ENCODE peak calls at places on chromosomes 12 and 14, in nine cellular contexts. T, M, A, S, O, N, W, X and V are unnamed samples.

GRCh38 chr14:22848391-22849164 is 12.2 kb downstream of the MMP14 start:
- DNase-seq in W (no peak), X (peak; percentile 98), N (peak; percentile 86), M (peak; percentile 84), T (no peak), O (peak; percentile 65), S (peak; percentile 40), A (no peak), V (peak; percentile 95)

GRCh38 chr12:22415342-22416309 is 81.1 kb upstream of the ST8SIA1 start:
- DNase-seq in M (peak; percentile 91), S (no peak), W (no peak), O (no peak), A (no peak), N (no peak), X (peak; percentile 50), T (no peak), V (no peak)

GRCh38 chr14:90058876-90059458 is 2.8 kb upstream of the KCNK13 start:
- DNase-seq in S (peak; percentile 24), N (no peak), O (no peak), W (no peak), X (no peak), T (no peak), M (no peak), A (no peak), V (no peak)

GRCh38 chr14:50944647-50945413 is 547 bp upstream of the PYGL start:
- DNase-seq in A (no peak), W (no peak), X (peak; percentile 58), O (no peak), T (peak; percentile 6), S (peak; percentile 41), M (no peak), N (peak; percentile 68), V (no peak)

GRCh38 chr12:25005376-25005775 is 56.5 kb upstream of the BCAT1 start:
- DNase-seq in T (no peak), N (no peak), X (no peak), O (no peak), W (no peak), M (no peak), A (no peak), S (no peak), V (no peak)

GRCh38 chr12:72330784-72331183 is 58.6 kb downstream of the TRHDE start:
- DNase-seq in T (no peak), N (no peak), M (no peak), W (no peak), O (no peak), A (no peak), S (no peak), X (no peak), V (no peak)

GRCh38 chr14:66224492-66225178 is 261.5 kb upstream of the CCDC196 start:
- DNase-seq in M (no peak), S (no peak), N (no peak), T (no peak), X (no peak), O (no peak), W (no peak), A (no peak), V (no peak)

GRCh38 chr12:84508943-84509342 is 403.7 kb downstream of the SLC6A15 start:
- DNase-seq in A (no peak), S (no peak), X (peak; percentile 33), T (no peak), M (no peak), N (peak; percentile 52), O (no peak), W (no peak), V (no peak)

GRCh38 chr12:53047221-53048032 is 2.4 kb upstream of the TNS2 start:
- DNase-seq in O (no peak), S (peak; percentile 90), A (no peak), T (peak; percentile 84), N (peak; percentile 91), X (peak; percentile 92), M (no peak), W (peak; percentile 83), V (peak; percentile 94)

GRCh38 chr14:79009286-79009685 is 839.1 kb downstream of the NRXN3 start:
- DNase-seq in S (no peak), W (no peak), T (no peak), M (no peak), X (no peak), A (no peak), O (no peak), N (no peak), V (no peak)

GRCh38 chr14:70002589-70003240 is 123.5 kb downstream of the SMOC1 start:
- DNase-seq in X (peak; percentile 38), A (no peak), O (no peak), S (no peak), N (no peak), W (no peak), T (no peak), M (no peak), V (no peak)

GRCh38 chr12:25977047-25977446 is 18.6 kb downstream of the RASSF8 start:
- DNase-seq in O (no peak), T (no peak), M (peak; percentile 93), W (no peak), S (no peak), X (no peak), A (no peak), N (peak; percentile 64), V (no peak)

GRCh38 chr14:32933943-32934890 is 4.5 kb upstream of the NPAS3 start:
- DNase-seq in W (peak; percentile 67), M (no peak), S (peak; percentile 24), A (no peak), N (peak; percentile 50), O (peak; percentile 25), T (peak; percentile 38), X (peak; percentile 38), V (no peak)

GRCh38 chr12:128819293-128820144 is 4.2 kb downstream of the SLC15A4 start:
- DNase-seq in N (no peak), S (no peak), M (no peak), W (no peak), A (no peak), O (no peak), T (no peak), X (no peak), V (no peak)

GRCh38 chr12:69585189-69586062 is at the start of gene CCT2:
- DNase-seq in S (peak; percentile 97), A (peak; percentile 94), O (peak; percentile 95), T (peak; percentile 97), W (peak; percentile 97), M (peak; percentile 82), N (peak; percentile 99), X (peak; percentile 97), V (peak; percentile 98)

GRCh38 chr12:53781218-53781801 is 29.5 kb upstream of the CISTR start:
- DNase-seq in T (no peak), A (no peak), N (no peak), O (no peak), X (no peak), M (no peak), S (no peak), W (peak; percentile 40), V (no peak)

GRCh38 chr14:58641509-58641908 is 3.7 kb downstream of the DACT1 start:
- DNase-seq in M (no peak), A (no peak), X (no peak), O (no peak), S (no peak), T (no peak), N (no peak), W (no peak), V (no peak)
- TF ChIP-seq CTCF in M (peak; percentile 26), A (no peak), X (peak; percentile 20), O (no peak), S (no peak), T (peak; percentile 26), N (no peak), W (no peak), V (no peak)

GRCh38 chr12:67630373-67631088 is 18.0 kb upstream of the DYRK2 start:
- DNase-seq in X (peak; percentile 29), M (no peak), T (peak; percentile 42), W (no peak), S (no peak), A (peak; percentile 49), O (no peak), N (peak; percentile 52), V (no peak)
- TF ChIP-seq CTCF in X (no peak), M (no peak), T (no peak), W (no peak), S (no peak), A (no peak), O (no peak), N (no peak), V (no peak)

DNA sequence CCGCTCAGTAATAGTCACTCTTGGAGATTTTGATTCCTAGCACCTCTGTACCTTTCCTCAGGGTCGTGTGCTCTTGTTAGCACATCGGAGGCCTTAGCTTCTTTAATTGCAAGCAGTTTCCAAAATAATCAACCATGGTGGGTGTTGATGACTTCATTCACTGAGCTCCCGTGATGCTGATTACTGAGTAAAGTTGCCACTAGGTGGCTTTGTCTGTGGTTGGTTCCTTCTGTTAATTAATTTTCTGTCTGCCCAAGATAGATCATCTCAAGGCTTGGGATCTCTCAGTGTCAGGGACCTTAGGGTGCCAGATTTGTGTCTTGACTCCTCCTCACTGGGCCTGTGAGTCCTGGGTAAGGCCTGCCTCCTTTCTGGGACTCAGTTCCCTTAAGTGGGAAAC is 54.3 kb downstream of the PTPN11 start:
- DNase-seq in T (no peak), N (no peak), S (no peak), O (no peak), A (no peak), W (no peak), X (peak; percentile 11), M (no peak), V (no peak)
- TF ChIP-seq CTCF in T (peak; percentile 46), N (no peak), S (no peak), O (no peak), A (no peak), W (peak; percentile 56), X (no peak), M (peak; percentile 39), V (no peak)

DNA sequence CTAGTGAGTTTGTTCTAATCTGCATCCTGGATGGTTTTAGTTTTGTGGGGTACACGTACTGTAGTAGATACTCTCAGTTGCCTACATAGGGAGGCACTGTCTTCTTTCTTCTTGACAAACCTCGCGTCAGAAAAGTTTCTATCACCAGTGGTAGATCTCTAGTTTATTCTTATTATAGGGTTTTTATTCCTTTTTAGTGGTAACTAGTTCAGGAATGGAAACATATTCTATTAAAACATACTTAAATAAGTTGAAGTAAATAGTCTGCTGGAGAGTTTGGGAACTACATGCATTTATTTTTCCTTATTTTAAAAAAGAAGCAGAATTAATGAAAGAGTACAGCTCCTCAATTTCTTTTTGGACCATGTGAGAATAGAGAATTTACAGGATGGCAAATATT is 33.6 kb upstream of the OR9K2 start:
- DNase-seq in N (no peak), W (no peak), M (no peak), O (no peak), T (no peak), X (no peak), S (no peak), A (no peak), V (no peak)
- TF ChIP-seq CTCF in N (no peak), W (peak; percentile 68), M (no peak), O (no peak), T (peak; percentile 77), X (no peak), S (no peak), A (peak; percentile 10), V (no peak)